ENCODE peak calls at places on chromosomes 6 and 20, in seven cellular contexts. N is fibroblast of the aortic adventitia, O is nephron progenitor cell, B is A549, E is colonic mucosa, F is endodermal cell, A is mucosa of descending colon. R is an unnamed sample.

GRCh38 chr6:49409951-49410542 is 53.0 kb downstream of the MMUT start:
- DNase-seq in B (peak; percentile 2), O (peak; percentile 84), F (peak; percentile 91), E (peak; percentile 76), N (peak; percentile 91), A (peak; percentile 92), R (peak; percentile 61)

GRCh38 chr6:145278163-145278807 is 457.0 kb downstream of the EPM2A start:
- DNase-seq in F (no peak), O (no peak), B (no peak), E (no peak), N (peak; percentile 6), A (no peak), R (peak; percentile 39)

GRCh38 chr6:146985111-146985510 is 219.1 kb upstream of the STXBP5 start:
- DNase-seq in F (no peak), N (no peak), B (peak; percentile 8), E (peak; percentile 60), A (peak; percentile 44), O (peak; percentile 12), R (no peak)

GRCh38 chr20:56829788-56830385 is 200.8 kb downstream of the TFAP2C start:
- DNase-seq in N (no peak), B (no peak), F (peak; percentile 86), O (no peak), E (no peak), A (no peak), R (no peak)

GRCh38 chr20:34527016-34527415 is 10.8 kb downstream of the DYNLRB1 start:
- DNase-seq in N (no peak), E (no peak), A (no peak), O (no peak), B (no peak), F (no peak), R (no peak)

GRCh38 chr20:62752181-62752670 is 43.6 kb downstream of the NTSR1 start:
- DNase-seq in A (no peak), O (peak; percentile 3), B (no peak), E (no peak), F (no peak), N (no peak), R (no peak)

GRCh38 chr6:52389626-52390360 is 27.8 kb downstream of the PAQR8 start:
- DNase-seq in N (peak; percentile 52), B (no peak), A (peak; percentile 86), F (no peak), O (no peak), E (peak; percentile 86), R (peak; percentile 31)

GRCh38 chr6:140546640-140547039 is 1172.2 kb upstream of the CITED2 start:
- DNase-seq in B (no peak), E (no peak), A (no peak), O (no peak), F (no peak), N (no peak), R (peak; percentile 65)

GRCh38 chr6:22764521-22764920 is 195.2 kb downstream of the HDGFL1 start:
- DNase-seq in A (no peak), N (peak; percentile 9), E (no peak), B (no peak), O (no peak), F (no peak), R (no peak)

GRCh38 chr6:131755597-131755996 is 44.8 kb upstream of the CTAGE9 start:
- DNase-seq in E (no peak), B (no peak), A (no peak), N (peak; percentile 66), O (no peak), F (no peak), R (peak; percentile 97)

GRCh38 chr6:107235521-107235920 is 120.2 kb upstream of the BEND3 start:
- DNase-seq in O (no peak), N (peak; percentile 42), E (no peak), A (no peak), B (no peak), F (no peak), R (no peak)

GRCh38 chr20:24445510-24446170 is 23.8 kb upstream of the SYNDIG1 start:
- DNase-seq in E (no peak), F (peak; percentile 61), N (no peak), B (no peak), O (peak; percentile 42), A (no peak), R (no peak)

GRCh38 chr20:3734111-3734843 is 1.8 kb downstream of the HSPA12B start:
- DNase-seq in E (peak; percentile 73), N (no peak), A (peak; percentile 46), O (no peak), B (no peak), F (no peak), R (no peak)

GRCh38 chr20:64084209-64085152 is at the start of gene LKAAEAR1:
- DNase-seq in O (no peak), F (peak; percentile 75), A (no peak), E (no peak), N (no peak), B (no peak), R (no peak)

GRCh38 chr6:137973201-137973600 is 106.1 kb downstream of the TNFAIP3 start:
- DNase-seq in F (no peak), E (no peak), A (no peak), N (peak; percentile 94), O (no peak), B (no peak), R (peak; percentile 52)

GRCh38 chr6:137976430-137976829 is 109.4 kb downstream of the TNFAIP3 start:
- DNase-seq in O (no peak), B (no peak), N (no peak), E (no peak), F (no peak), A (no peak), R (no peak)

GRCh38 chr6:137977206-137977605 is 110.1 kb downstream of the TNFAIP3 start:
- DNase-seq in E (no peak), F (no peak), B (no peak), N (no peak), A (no peak), O (no peak), R (no peak)

GRCh38 chr6:137977814-137978213 is 110.8 kb downstream of the TNFAIP3 start:
- DNase-seq in A (no peak), B (no peak), E (no peak), N (peak; percentile 58), O (no peak), F (no peak), R (peak; percentile 9)

DNA sequence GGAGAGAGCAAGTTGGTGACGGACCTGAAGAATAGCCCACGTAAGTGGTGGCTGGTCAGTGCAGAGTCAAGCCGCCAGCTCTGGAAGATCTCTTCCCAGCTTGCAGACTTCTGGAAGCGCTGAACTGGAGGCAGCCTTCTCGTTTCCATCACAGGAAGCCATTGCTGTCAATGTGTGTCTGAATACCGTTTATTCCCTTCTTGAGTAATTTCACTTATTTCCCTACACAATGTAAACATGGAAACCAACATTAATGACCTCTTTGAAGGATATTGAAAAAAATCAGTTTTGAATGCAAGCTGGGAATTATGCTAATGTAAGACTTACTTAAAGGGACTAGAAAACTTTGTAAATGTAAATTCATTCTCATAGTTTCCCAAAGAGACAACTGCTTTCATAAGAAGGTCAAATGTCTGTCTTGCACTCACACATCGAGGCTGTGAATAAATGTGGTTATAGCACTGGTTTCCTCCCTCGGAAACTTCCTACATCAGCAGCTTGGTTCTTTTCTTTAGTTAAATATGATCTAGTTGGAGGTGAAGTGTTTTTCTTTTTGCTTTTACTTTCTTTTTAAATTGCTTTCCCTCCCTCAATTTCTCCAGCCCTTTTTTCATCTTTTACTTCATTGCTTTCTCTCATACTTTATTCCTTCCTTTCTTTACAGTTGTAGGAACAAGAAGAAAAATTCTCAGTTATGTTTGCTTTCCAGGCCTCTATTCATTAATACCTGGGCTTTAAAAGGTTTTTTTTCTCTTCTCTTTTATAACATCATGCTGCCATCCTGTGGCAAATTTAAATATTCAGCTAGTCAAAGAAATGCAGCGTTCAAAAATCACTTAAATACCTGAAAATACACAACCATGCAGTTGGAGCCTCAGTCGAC is 108.2 kb downstream of the TNFAIP3 start:
- DNase-seq in F (no peak), N (peak; percentile 73), A (no peak), B (no peak), O (no peak), E (no peak), R (peak; percentile 18)
- TF ChIP-seq CTCF in F (peak; percentile 37), N (peak; percentile 38), A (no peak), B (peak; percentile 35), O (no peak), E (peak; percentile 29), R (peak; percentile 43)

DNA sequence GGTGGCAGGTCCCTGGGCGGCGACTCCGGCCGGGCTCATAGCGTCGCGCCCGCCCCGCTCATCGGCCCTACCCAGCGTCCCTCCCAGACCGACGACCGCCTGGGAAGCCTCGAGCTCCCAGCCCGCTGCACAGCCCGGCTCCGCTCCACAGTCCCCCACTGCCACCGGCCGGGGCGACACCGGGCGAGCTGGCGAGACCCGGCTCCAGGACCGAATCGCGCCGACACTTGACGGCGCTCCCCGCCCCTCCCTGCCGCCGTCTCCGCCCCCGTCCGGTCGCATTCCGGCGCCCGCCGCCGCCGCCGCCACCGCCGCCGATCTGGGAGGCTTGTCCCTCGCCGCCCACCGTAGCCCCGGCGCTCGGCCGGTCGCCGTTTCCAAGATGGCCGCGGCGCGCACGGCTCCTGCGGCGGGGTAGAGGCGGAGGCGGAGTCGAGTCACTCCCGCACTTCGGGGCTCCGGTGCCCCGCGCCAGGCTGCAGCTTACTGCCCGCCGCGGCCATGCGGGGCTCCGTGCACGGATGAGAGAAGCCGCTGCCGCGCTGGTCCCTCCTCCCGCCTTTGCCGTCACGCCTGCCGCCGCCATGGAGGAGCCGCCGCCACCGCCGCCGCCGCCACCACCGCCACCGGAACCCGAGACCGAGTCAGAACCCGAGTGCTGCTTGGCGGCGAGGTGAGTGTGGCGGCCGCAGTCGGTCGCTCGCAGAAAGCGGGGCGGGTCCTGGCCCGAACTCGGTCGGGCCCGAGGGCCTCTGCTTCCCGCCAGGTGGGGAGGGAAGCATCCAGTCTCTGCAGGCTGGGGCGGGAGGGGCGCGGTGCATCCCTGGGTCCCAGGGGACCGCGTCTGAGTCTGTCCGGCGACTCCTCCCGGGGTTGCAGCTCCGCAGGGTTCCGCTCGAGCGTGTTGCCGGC is at the start of gene MAP3K4:
- DNase-seq in O (peak; percentile 88), A (peak; percentile 81), F (peak; percentile 90), N (peak; percentile 70), B (peak; percentile 53), E (peak; percentile 78), R (peak; percentile 86)
- TF ChIP-seq CTCF in O (no peak), A (no peak), F (no peak), N (no peak), B (no peak), E (no peak), R (no peak)

GRCh38 chr20:55004044-55004443 is 528.7 kb downstream of the DOK5 start:
- DNase-seq in E (no peak), F (no peak), N (no peak), A (no peak), B (no peak), O (no peak), R (no peak)
- TF ChIP-seq CTCF in E (no peak), F (peak; percentile 38), N (no peak), A (no peak), B (no peak), O (no peak), R (no peak)

GRCh38 chr6:21594427-21595264 is 1.1 kb downstream of the SOX4 start:
- DNase-seq in F (peak; percentile 60), N (peak; percentile 63), B (peak; percentile 17), O (peak; percentile 42), E (peak; percentile 53), A (peak; percentile 69), R (peak; percentile 63)

GRCh38 chr6:21596379-21597242 is 3.1 kb downstream of the SOX4 start:
- DNase-seq in F (peak; percentile 78), E (peak; percentile 58), N (peak; percentile 76), A (peak; percentile 41), O (peak; percentile 76), B (peak; percentile 33), R (peak; percentile 57)

GRCh38 chr6:21595951-21596378 is 2.4 kb downstream of the SOX4 start:
- DNase-seq in F (peak; percentile 65), O (peak; percentile 50), N (no peak), B (no peak), A (no peak), E (peak; percentile 48), R (no peak)

GRCh38 chr6:21593927-21594421 is 423 bp downstream of the SOX4 start:
- DNase-seq in B (no peak), E (peak; percentile 44), F (no peak), A (peak; percentile 59), N (peak; percentile 74), O (peak; percentile 33), R (peak; percentile 71)

GRCh38 chr6:21595265-21595950 is 1.9 kb downstream of the SOX4 start:
- DNase-seq in A (peak; percentile 58), O (peak; percentile 42), E (peak; percentile 53), F (no peak), N (peak; percentile 32), B (no peak), R (peak; percentile 18)
- TF ChIP-seq CTCF in A (no peak), O (no peak), E (no peak), F (peak; percentile 49), N (peak; percentile 13), B (no peak), R (no peak)